ENCODE peak calls at places on chromosomes 7 and 10, in six cellular contexts. B, O, M, Z, S and U are unnamed samples.

GRCh38 chr10:4635883-4636282 is 190.1 kb upstream of the AKR1E2 start:
- DNase-seq in B (no peak), O (no peak), M (no peak), Z (no peak), S (no peak), U (no peak)

GRCh38 chr10:89029785-89030437 is 39.3 kb downstream of the FAS start:
- DNase-seq in B (peak; percentile 83), O (peak; percentile 88), M (peak; percentile 88), Z (peak; percentile 60), S (peak; percentile 75), U (peak; percentile 63)

GRCh38 chr7:25897261-25897782 is 254.7 kb upstream of the NFE2L3 start:
- DNase-seq in B (no peak), O (peak; percentile 42), M (no peak), Z (no peak), S (no peak), U (no peak)

GRCh38 chr7:142908290-142908689 is 22.7 kb upstream of the TRPV6 start:
- DNase-seq in B (no peak), O (no peak), M (no peak), Z (no peak), S (no peak), U (no peak)

GRCh38 chr7:101166603-101166908 is 1.2 kb upstream of the VGF start:
- DNase-seq in B (no peak), O (no peak), M (no peak), Z (no peak), S (no peak), U (no peak)

GRCh38 chr7:133931053-133931452 is 196.1 kb upstream of the LRGUK start:
- DNase-seq in B (no peak), O (no peak), M (no peak), Z (no peak), S (no peak), U (no peak)

GRCh38 chr10:6255548-6256061 is 52.9 kb downstream of the PFKFB3 start:
- DNase-seq in B (no peak), O (no peak), M (no peak), Z (no peak), S (no peak), U (no peak)

GRCh38 chr10:4825868-4826787 is at the start of gene AKR1E2:
- DNase-seq in B (peak; percentile 93), O (peak; percentile 92), M (peak; percentile 91), Z (peak; percentile 78), S (peak; percentile 99), U (no peak)

GRCh38 chr7:91565499-91566331 is 301.5 kb downstream of the FZD1 start:
- DNase-seq in B (no peak), O (no peak), M (no peak), Z (no peak), S (peak; percentile 36), U (peak; percentile 44)

GRCh38 chr7:108815815-108816214 is 246.1 kb downstream of the DNAJB9 start:
- DNase-seq in B (no peak), O (no peak), M (no peak), Z (no peak), S (no peak), U (no peak)

GRCh38 chr7:85102813-85103350 is 84.0 kb downstream of the SEMA3D start:
- DNase-seq in B (no peak), O (no peak), M (no peak), Z (no peak), S (no peak), U (no peak)

GRCh38 chr7:131107343-131108211 is 220.1 kb upstream of the MKLN1 start:
- DNase-seq in B (peak; percentile 85), O (peak; percentile 78), M (peak; percentile 94), Z (no peak), S (peak; percentile 88), U (no peak)

GRCh38 chr10:68284007-68284406 is 47.9 kb upstream of the HNRNPH3 start:
- DNase-seq in B (no peak), O (no peak), M (no peak), Z (no peak), S (no peak), U (no peak)

GRCh38 chr7:45663965-45664623 is 89.9 kb downstream of the ADCY1 start:
- DNase-seq in B (no peak), O (peak; percentile 17), M (peak; percentile 49), Z (no peak), S (no peak), U (no peak)

GRCh38 chr10:73940634-73941221 is 29.8 kb downstream of the PLAU start:
- DNase-seq in B (peak; percentile 89), O (peak; percentile 84), M (peak; percentile 97), Z (peak; percentile 77), S (peak; percentile 73), U (no peak)

GRCh38 chr10:110843031-110843430 is 28.7 kb upstream of the PDCD4 start:
- DNase-seq in B (no peak), O (no peak), M (no peak), Z (no peak), S (no peak), U (no peak)

GRCh38 chr10:30431435-30431911 is 2.5 kb upstream of the MAP3K8 start:
- DNase-seq in B (peak; percentile 56), O (no peak), M (peak; percentile 81), Z (no peak), S (peak; percentile 70), U (no peak)

GRCh38 chr10:85921789-85922188 is 444.8 kb downstream of the GRID1 start:
- DNase-seq in B (no peak), O (no peak), M (no peak), Z (no peak), S (no peak), U (no peak)

GRCh38 chr7:117834983-117835664 is 38.1 kb downstream of the CTTNBP2 start:
- DNase-seq in B (no peak), O (no peak), M (no peak), Z (no peak), S (no peak), U (no peak)

GRCh38 chr10:55174419-55174818 is 373.4 kb upstream of the PCDH15 start:
- DNase-seq in B (no peak), O (no peak), M (no peak), Z (no peak), S (peak; percentile 6), U (no peak)

GRCh38 chr7:135994466-135995205 is 17.5 kb upstream of the MTPN start:
- DNase-seq in B (no peak), O (no peak), M (no peak), Z (no peak), S (peak; percentile 9), U (no peak)

GRCh38 chr7:13846386-13846785 is 143.1 kb downstream of the ETV1 start:
- DNase-seq in B (no peak), O (no peak), M (no peak), Z (no peak), S (no peak), U (no peak)

GRCh38 chr7:130216025-130216424 is 8.4 kb downstream of the SSMEM1 start:
- DNase-seq in B (no peak), O (no peak), M (no peak), Z (no peak), S (no peak), U (no peak)

GRCh38 chr7:79619216-79619615 is 165.7 kb upstream of the MAGI2 start:
- DNase-seq in B (no peak), O (no peak), M (no peak), Z (no peak), S (no peak), U (no peak)

GRCh38 chr7:1410992-1411391 is 48.3 kb downstream of the MICALL2 start:
- DNase-seq in B (no peak), O (no peak), M (no peak), Z (no peak), S (no peak), U (no peak)

GRCh38 chr7:1413936-1414639 is 45.2 kb downstream of the MICALL2 start:
- DNase-seq in B (no peak), O (no peak), M (no peak), Z (no peak), S (no peak), U (no peak)

GRCh38 chr7:1411414-1411813 is 47.9 kb downstream of the MICALL2 start:
- DNase-seq in B (no peak), O (no peak), M (no peak), Z (no peak), S (no peak), U (no peak)

GRCh38 chr7:1415389-1415990 is 43.8 kb downstream of the MICALL2 start:
- DNase-seq in B (no peak), O (no peak), M (no peak), Z (no peak), S (no peak), U (no peak)

GRCh38 chr7:1412322-1413261 is 46.7 kb downstream of the MICALL2 start:
- DNase-seq in B (peak; percentile 59), O (peak; percentile 90), M (peak; percentile 94), Z (no peak), S (peak; percentile 88), U (peak; percentile 29)
- H3K4me3 ChIP-seq in B (no peak overlapping the region), O (no peak overlapping the region), M (no peak overlapping the region), Z (no peak overlapping the region), S (peak overlapping the region; percentile 26), U (no peak overlapping the region)

GRCh38 chr10:132219486-132219885 is 32.7 kb downstream of the DPYSL4 start:
- DNase-seq in B (no peak), O (no peak), M (no peak), Z (no peak), S (no peak), U (no peak)
- TF ChIP-seq CTCF in B (no peak), O (no peak), M (no peak), Z (no peak), S (peak; percentile 7), U (peak; percentile 17)

GRCh38 chr7:127769696-127770400 is 117.9 kb downstream of the SND1 start:
- DNase-seq in B (no peak), O (no peak), M (no peak), Z (no peak), S (no peak), U (no peak)
- H3K4me3 ChIP-seq in B (no peak overlapping the region), O (no peak overlapping the region), M (no peak overlapping the region), Z (no peak overlapping the region), S (no peak overlapping the region), U (no peak overlapping the region)

GRCh38 chr10:50990568-50991495 is 83.5 kb upstream of the PRKG1 start:
- DNase-seq in B (peak; percentile 54), O (no peak), M (no peak), Z (no peak), S (no peak), U (no peak)

GRCh38 chr10:50991496-50992355 is 82.6 kb upstream of the PRKG1 start:
- DNase-seq in B (peak; percentile 80), O (peak; percentile 35), M (peak; percentile 74), Z (no peak), S (no peak), U (no peak)

GRCh38 chr10:50987934-50988333 is 86.4 kb upstream of the PRKG1 start:
- DNase-seq in B (no peak), O (no peak), M (no peak), Z (no peak), S (no peak), U (no peak)

GRCh38 chr10:50992356-50992866 is 81.9 kb upstream of the PRKG1 start:
- DNase-seq in B (peak; percentile 48), O (no peak), M (peak; percentile 56), Z (no peak), S (no peak), U (no peak)

DNA sequence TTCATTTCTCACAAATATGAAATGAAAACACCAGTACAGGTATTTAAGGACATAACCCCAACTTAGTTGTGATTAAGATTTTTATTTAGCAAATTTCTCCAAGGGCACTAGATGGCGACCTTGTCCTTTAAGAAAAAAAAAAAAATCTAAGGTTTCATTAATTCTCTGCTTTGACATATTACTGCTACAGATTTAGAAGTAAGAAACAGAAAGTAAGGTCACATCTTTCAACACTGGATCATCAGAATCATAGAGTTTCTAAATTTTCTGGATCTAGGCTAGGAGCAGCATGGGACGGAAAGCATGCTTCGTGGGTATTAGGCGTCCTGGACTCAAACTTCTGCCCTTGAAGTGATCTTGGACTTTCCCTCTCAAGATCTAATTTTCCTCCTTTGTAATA is 85.5 kb upstream of the PRKG1 start:
- DNase-seq in B (no peak), O (no peak), M (no peak), Z (no peak), S (peak; percentile 13), U (no peak)
- TF ChIP-seq CTCF in B (peak; percentile 18), O (peak; percentile 42), M (no peak), Z (peak; percentile 78), S (peak; percentile 64), U (peak; percentile 23)